ENCODE peak calls at places on chromosomes 11 and 22, in eight cellular contexts. F is uterus, W is fibroblast of pulmonary artery, V is dorsolateral prefrontal cortex, Y is epithelial cell of esophagus, I is bronchial epithelial cell, N is GM06990, Q is mammary epithelial cell. G is an unnamed sample.

GRCh38 chr11:119337581-119338317 is 2.9 kb downstream of the C1QTNF5 start:
- DNase-seq in F (peak), W (peak), V (no peak), Y (no peak), I (no peak), N (no peak), Q (no peak), G (no peak)

GRCh38 chr11:131504199-131504949 is 134.0 kb downstream of the NTM start:
- DNase-seq in F (no peak), W (no peak), V (peak), Y (peak), I (peak), N (no peak), Q (no peak), G (no peak)

GRCh38 chr11:121445071-121445768 is 6.9 kb upstream of the SORL1 start:
- DNase-seq in F (no peak), W (no peak), V (no peak), Y (no peak), I (no peak), N (peak), Q (no peak), G (no peak)

GRCh38 chr22:47340851-47341436 is 578.5 kb downstream of the TBC1D22A start:
- DNase-seq in F (no peak), W (peak), V (no peak), Y (no peak), I (no peak), N (no peak), Q (no peak), G (no peak)

GRCh38 chr22:39215430-39216142 is 29.2 kb downstream of the PDGFB start:
- DNase-seq in F (peak), W (no peak), V (no peak), Y (no peak), I (no peak), N (no peak), Q (no peak), G (peak)

GRCh38 chr11:36095716-36096115 is 151.9 kb downstream of the LDLRAD3 start:
- DNase-seq in F (no peak), W (no peak), V (no peak), Y (no peak), I (no peak), N (no peak), Q (no peak), G (no peak)

GRCh38 chr22:48486163-48486957 is 1341.3 kb downstream of the BRD1 start:
- DNase-seq in F (no peak), W (no peak), V (no peak), Y (no peak), I (no peak), N (no peak), Q (no peak), G (no peak)

GRCh38 chr22:40033586-40034380 is 39.0 kb downstream of the FAM83F start:
- DNase-seq in F (no peak), W (no peak), V (no peak), Y (no peak), I (no peak), N (no peak), Q (no peak), G (no peak)

GRCh38 chr11:116164843-116165242 is 607.9 kb downstream of the BUD13 start:
- DNase-seq in F (no peak), W (no peak), V (no peak), Y (no peak), I (no peak), N (no peak), Q (no peak), G (no peak)

GRCh38 chr22:39514373-39514973 is 5.9 kb upstream of the ATF4 start:
- DNase-seq in F (peak), W (peak), V (no peak), Y (peak), I (no peak), N (no peak), Q (no peak), G (peak)

GRCh38 chr11:2892215-2893020 is 6.8 kb upstream of the CDKN1C start:
- DNase-seq in F (peak), W (peak), V (no peak), Y (peak), I (no peak), N (peak), Q (no peak), G (peak)

GRCh38 chr11:65911682-65912568 is 6.9 kb downstream of the C11orf68 start:
- DNase-seq in F (peak), W (peak), V (no peak), Y (peak), I (peak), N (no peak), Q (peak), G (no peak)

GRCh38 chr11:1873048-1873812 is 18.5 kb downstream of the PRR33 start:
- DNase-seq in F (peak), W (peak), V (no peak), Y (peak), I (peak), N (no peak), Q (peak), G (no peak)

GRCh38 chr22:45534339-45535192 is 31.9 kb downstream of the FBLN1 start:
- DNase-seq in F (peak), W (no peak), V (no peak), Y (no peak), I (no peak), N (no peak), Q (no peak), G (no peak)

GRCh38 chr22:46041642-46042041 is 64.7 kb upstream of the WNT7B start:
- DNase-seq in F (peak), W (no peak), V (no peak), Y (no peak), I (no peak), N (no peak), Q (no peak), G (no peak)

GRCh38 chr11:44952500-44953260 is 2.0 kb upstream of the TP53I11 start:
- DNase-seq in F (no peak), W (no peak), V (no peak), Y (peak), I (peak), N (no peak), Q (no peak), G (no peak)

GRCh38 chr11:66568124-66568916 is at the start of gene CTSF:
- DNase-seq in F (peak), W (peak), V (peak), Y (peak), I (peak), N (peak), Q (peak), G (peak)

GRCh38 chr11:96013459-96014213 is 89.7 kb upstream of the MTMR2 start:
- DNase-seq in F (no peak), W (no peak), V (no peak), Y (no peak), I (no peak), N (no peak), Q (no peak), G (no peak)

GRCh38 chr11:86124251-86125233 is 55.7 kb upstream of the PICALM start:
- DNase-seq in F (no peak), W (no peak), V (no peak), Y (no peak), I (no peak), N (no peak), Q (no peak), G (peak)

GRCh38 chr11:1560011-1560579 is 12.0 kb downstream of the DUSP8 start:
- DNase-seq in F (no peak), W (no peak), V (peak), Y (no peak), I (no peak), N (no peak), Q (no peak), G (no peak)

GRCh38 chr22:29879738-29880137 is 3.2 kb upstream of the MTMR3 start:
- DNase-seq in F (no peak), W (no peak), V (no peak), Y (peak), I (no peak), N (no peak), Q (no peak), G (peak)

GRCh38 chr22:50674606-50675552 is 2.3 kb downstream of the SHANK3 start:
- DNase-seq in F (no peak), W (no peak), V (no peak), Y (peak), I (peak), N (no peak), Q (peak), G (no peak)
- TF ChIP-seq CTCF in F (no peak), W (no peak), V (no peak), Y (no peak), I (no peak), N (no peak), Q (no peak), G (no peak)

GRCh38 chr11:62431171-62431895 is 12.5 kb downstream of the SCGB1A1 start:
- DNase-seq in F (no peak), W (peak), V (no peak), Y (no peak), I (no peak), N (no peak), Q (no peak), G (no peak)
- H3K4me3 ChIP-seq in F (no peak), W (no peak), V (no peak), Y (no peak), I (no peak), N (no peak), Q (no peak), G (no peak)

GRCh38 chr11:47302853-47303252 is 32.9 kb downstream of the MADD start:
- DNase-seq in F (no peak), W (no peak), V (no peak), Y (no peak), I (no peak), N (no peak), Q (no peak), G (no peak)

GRCh38 chr11:47306484-47306844 is 36.5 kb downstream of the MADD start:
- DNase-seq in F (no peak), W (no peak), V (no peak), Y (no peak), I (no peak), N (no peak), Q (no peak), G (no peak)

GRCh38 chr11:47305734-47306483 is 36.0 kb downstream of the MADD start:
- DNase-seq in F (no peak), W (no peak), V (peak), Y (peak), I (no peak), N (no peak), Q (no peak), G (no peak)

GRCh38 chr11:47308050-47308823 is 38.3 kb downstream of the MADD start:
- DNase-seq in F (no peak), W (no peak), V (no peak), Y (no peak), I (no peak), N (no peak), Q (no peak), G (no peak)
- TF ChIP-seq CTCF in F (no peak), W (no peak), V (no peak), Y (no peak), I (no peak), N (no peak), Q (no peak), G (no peak)

DNA sequence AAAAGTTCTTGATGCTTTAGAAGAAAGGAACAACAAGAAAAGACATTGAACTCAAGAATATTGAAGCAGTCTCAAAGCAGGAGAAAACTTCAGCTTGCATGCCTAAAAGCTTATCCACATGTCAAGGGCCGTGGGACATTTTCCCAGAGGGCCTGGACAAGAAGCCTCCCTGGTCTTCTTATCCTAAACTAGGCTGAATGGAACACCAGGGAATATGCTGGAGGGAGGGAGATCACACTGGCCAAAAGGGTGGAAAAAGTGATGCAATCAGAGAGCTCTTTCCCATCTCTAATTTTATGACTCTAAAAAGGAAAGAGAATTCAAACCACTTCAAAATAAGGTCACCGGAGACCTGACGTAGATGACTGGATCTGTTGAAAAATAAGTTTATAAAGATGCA is 107.2 kb downstream of the MPPED2 start:
- DNase-seq in F (peak), W (no peak), V (no peak), Y (no peak), I (no peak), N (no peak), Q (no peak), G (no peak)
- H3K4me3 ChIP-seq in F (no peak), W (no peak), V (no peak), Y (no peak), I (no peak), N (no peak), Q (no peak), G (no peak)

DNA sequence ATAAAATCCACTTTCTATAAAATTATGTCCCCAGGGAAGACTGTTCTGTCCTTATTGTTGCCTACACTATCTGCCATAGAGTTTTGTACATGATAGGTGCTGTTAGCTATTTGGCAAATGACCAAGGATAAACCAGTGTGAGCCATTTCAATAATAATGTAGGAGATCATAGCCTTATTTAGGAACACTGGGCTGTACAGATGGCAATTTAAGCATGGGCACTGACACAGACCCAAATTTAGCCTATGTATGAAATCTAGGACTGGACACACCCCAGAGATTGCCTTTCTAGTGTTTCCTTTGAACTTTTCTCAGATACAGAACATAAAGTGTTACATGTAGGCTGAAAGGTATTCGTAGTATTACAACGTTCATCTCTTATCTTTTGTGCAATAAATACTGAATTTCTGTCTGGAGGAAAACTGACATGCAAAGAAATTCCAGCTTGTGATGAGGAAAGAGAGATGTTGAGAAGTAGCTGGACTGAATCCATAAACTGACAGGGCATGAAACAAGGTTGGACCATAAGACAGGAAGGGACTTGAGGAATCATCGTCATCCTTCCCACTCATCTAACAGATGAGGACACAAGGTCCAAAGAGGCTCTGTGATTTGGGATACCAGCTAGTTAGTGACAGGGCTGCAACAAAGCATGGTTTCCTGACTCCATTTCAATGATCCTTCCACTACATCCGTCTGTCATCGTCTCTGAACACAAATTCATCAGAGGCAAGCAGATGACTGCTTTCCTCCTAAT is 60.3 kb downstream of the TMPRSS5 start:
- DNase-seq in F (no peak), W (no peak), V (no peak), Y (no peak), I (no peak), N (no peak), Q (no peak), G (no peak)
- TF ChIP-seq CTCF in F (no peak), W (no peak), V (no peak), Y (no peak), I (no peak), N (no peak), Q (no peak), G (no peak)